ENCODE peak calls at places on chromosomes 12 and 14, in seven cellular contexts. One of them, this sample, is unnamed. For H3K36me3, the result is how much of the 10 kb centered on the place peaks cover.

GRCh38 chr12:127957001-127957660 is 309.8 kb upstream of the TMEM132C start:
- DNase-seq in ascending aorta: no peak
- DNase-seq in neural progenitor cell: no peak
- DNase-seq in brain microvascular endothelial cell: peak
- DNase-seq in mesenchymal stem cell: no peak
- DNase-seq in thoracic aorta: no peak
- DNase-seq in uterus: no peak
- DNase-seq in this sample: no peak

GRCh38 chr14:35193161-35193560 is 70.8 kb downstream of the PRORP start:
- DNase-seq in ascending aorta: no peak
- DNase-seq in neural progenitor cell: no peak
- DNase-seq in brain microvascular endothelial cell: no peak
- DNase-seq in mesenchymal stem cell: no peak
- DNase-seq in thoracic aorta: no peak
- DNase-seq in uterus: no peak
- DNase-seq in this sample: no peak

GRCh38 chr14:24072436-24072835 is 1.1 kb downstream of the CPNE6 start:
- DNase-seq in ascending aorta: no peak
- DNase-seq in neural progenitor cell: no peak
- DNase-seq in brain microvascular endothelial cell: no peak
- DNase-seq in mesenchymal stem cell: no peak
- DNase-seq in thoracic aorta: no peak
- DNase-seq in uterus: no peak
- DNase-seq in this sample: no peak

GRCh38 chr14:91732859-91733477 is 1.1 kb upstream of the CATSPERB start:
- DNase-seq in ascending aorta: no peak
- DNase-seq in neural progenitor cell: no peak
- DNase-seq in brain microvascular endothelial cell: no peak
- DNase-seq in mesenchymal stem cell: no peak
- DNase-seq in thoracic aorta: no peak
- DNase-seq in uterus: no peak
- DNase-seq in this sample: no peak

GRCh38 chr14:59217011-59217410 is 28.5 kb downstream of the DAAM1 start:
- DNase-seq in ascending aorta: no peak
- DNase-seq in neural progenitor cell: no peak
- DNase-seq in brain microvascular endothelial cell: no peak
- DNase-seq in mesenchymal stem cell: no peak
- DNase-seq in thoracic aorta: no peak
- DNase-seq in uterus: no peak
- DNase-seq in this sample: no peak

GRCh38 chr14:87990687-87991086 is 2.3 kb downstream of the GALC start:
- DNase-seq in ascending aorta: no peak
- DNase-seq in neural progenitor cell: no peak
- DNase-seq in brain microvascular endothelial cell: no peak
- DNase-seq in mesenchymal stem cell: peak
- DNase-seq in thoracic aorta: no peak
- DNase-seq in uterus: no peak
- DNase-seq in this sample: no peak

GRCh38 chr12:6333029-6333428 is 8.8 kb downstream of the TNFRSF1A start:
- DNase-seq in ascending aorta: no peak
- DNase-seq in neural progenitor cell: no peak
- DNase-seq in brain microvascular endothelial cell: no peak
- DNase-seq in mesenchymal stem cell: no peak
- DNase-seq in thoracic aorta: no peak
- DNase-seq in uterus: no peak
- DNase-seq in this sample: no peak

GRCh38 chr14:65940056-65940735 is 527.7 kb downstream of the FUT8 start:
- DNase-seq in ascending aorta: no peak
- DNase-seq in neural progenitor cell: peak
- DNase-seq in brain microvascular endothelial cell: no peak
- DNase-seq in mesenchymal stem cell: no peak
- DNase-seq in thoracic aorta: no peak
- DNase-seq in uterus: no peak
- DNase-seq in this sample: no peak

GRCh38 chr12:51424662-51425539 is at the start of gene SLC4A8:
- DNase-seq in ascending aorta: peak
- DNase-seq in neural progenitor cell: peak
- DNase-seq in brain microvascular endothelial cell: peak
- DNase-seq in mesenchymal stem cell: peak
- DNase-seq in thoracic aorta: peak
- DNase-seq in uterus: peak
- DNase-seq in this sample: peak

GRCh38 chr12:111033281-111034147 is 113.1 kb upstream of the MYL2 start:
- DNase-seq in ascending aorta: no peak
- DNase-seq in neural progenitor cell: peak
- DNase-seq in brain microvascular endothelial cell: no peak
- DNase-seq in mesenchymal stem cell: no peak
- DNase-seq in thoracic aorta: no peak
- DNase-seq in uterus: no peak
- DNase-seq in this sample: no peak

GRCh38 chr12:100737168-100737567 is 57.4 kb upstream of the ANO4 start:
- DNase-seq in ascending aorta: no peak
- DNase-seq in neural progenitor cell: peak
- DNase-seq in brain microvascular endothelial cell: no peak
- DNase-seq in mesenchymal stem cell: no peak
- DNase-seq in thoracic aorta: no peak
- DNase-seq in uterus: no peak
- DNase-seq in this sample: no peak

GRCh38 chr12:114405449-114406271 is at the start of gene TBX5:
- DNase-seq in ascending aorta: no peak
- DNase-seq in neural progenitor cell: peak
- DNase-seq in brain microvascular endothelial cell: no peak
- DNase-seq in mesenchymal stem cell: no peak
- DNase-seq in thoracic aorta: no peak
- DNase-seq in uterus: no peak
- DNase-seq in this sample: peak

GRCh38 chr12:74021937-74022336 is 515.7 kb upstream of the ATXN7L3B start:
- DNase-seq in ascending aorta: no peak
- DNase-seq in neural progenitor cell: peak
- DNase-seq in brain microvascular endothelial cell: peak
- DNase-seq in mesenchymal stem cell: peak
- DNase-seq in thoracic aorta: no peak
- DNase-seq in uterus: no peak
- DNase-seq in this sample: no peak

GRCh38 chr12:109447482-109447881 is 29.6 kb downstream of the KCTD10 start:
- DNase-seq in ascending aorta: no peak
- DNase-seq in neural progenitor cell: no peak
- DNase-seq in brain microvascular endothelial cell: no peak
- DNase-seq in mesenchymal stem cell: no peak
- DNase-seq in thoracic aorta: no peak
- DNase-seq in uterus: no peak
- DNase-seq in this sample: no peak

GRCh38 chr12:126572170-126572569 is 1506.9 kb downstream of the AACS start:
- DNase-seq in ascending aorta: no peak
- DNase-seq in neural progenitor cell: no peak
- DNase-seq in brain microvascular endothelial cell: no peak
- DNase-seq in mesenchymal stem cell: no peak
- DNase-seq in thoracic aorta: no peak
- DNase-seq in uterus: no peak
- DNase-seq in this sample: no peak

GRCh38 chr12:12400793-12401192 is 43.9 kb downstream of the BORCS5 start:
- DNase-seq in ascending aorta: no peak
- DNase-seq in neural progenitor cell: no peak
- DNase-seq in brain microvascular endothelial cell: no peak
- DNase-seq in mesenchymal stem cell: no peak
- DNase-seq in thoracic aorta: no peak
- DNase-seq in uterus: no peak
- DNase-seq in this sample: no peak

GRCh38 chr12:12397184-12397583 is 40.3 kb downstream of the BORCS5 start:
- DNase-seq in ascending aorta: no peak
- DNase-seq in neural progenitor cell: no peak
- DNase-seq in brain microvascular endothelial cell: no peak
- DNase-seq in mesenchymal stem cell: no peak
- DNase-seq in thoracic aorta: no peak
- DNase-seq in uterus: no peak
- DNase-seq in this sample: no peak

GRCh38 chr12:12398026-12398859 is 41.4 kb downstream of the BORCS5 start:
- DNase-seq in ascending aorta: peak
- DNase-seq in neural progenitor cell: no peak
- DNase-seq in brain microvascular endothelial cell: peak
- DNase-seq in mesenchymal stem cell: peak
- DNase-seq in thoracic aorta: peak
- DNase-seq in uterus: peak
- DNase-seq in this sample: peak

GRCh38 chr12:12399161-12399560 is 42.3 kb downstream of the BORCS5 start:
- DNase-seq in ascending aorta: no peak
- DNase-seq in neural progenitor cell: no peak
- DNase-seq in brain microvascular endothelial cell: no peak
- DNase-seq in mesenchymal stem cell: no peak
- DNase-seq in thoracic aorta: no peak
- DNase-seq in uterus: no peak
- DNase-seq in this sample: no peak

GRCh38 chr12:12399906-12400305 is 43.0 kb downstream of the BORCS5 start:
- DNase-seq in ascending aorta: no peak
- DNase-seq in neural progenitor cell: no peak
- DNase-seq in brain microvascular endothelial cell: no peak
- DNase-seq in mesenchymal stem cell: no peak
- DNase-seq in thoracic aorta: no peak
- DNase-seq in uterus: no peak
- DNase-seq in this sample: no peak
- H3K27ac ChIP-seq in ascending aorta: peak
- H3K27ac ChIP-seq in neural progenitor cell: no peak
- H3K27ac ChIP-seq in brain microvascular endothelial cell: no peak
- H3K27ac ChIP-seq in mesenchymal stem cell: no peak
- H3K27ac ChIP-seq in thoracic aorta: peak
- H3K27ac ChIP-seq in uterus: peak
- H3K27ac ChIP-seq in this sample: no peak

GRCh38 chr14:32259368-32260013 is 56.4 kb upstream of the RNU6-8 start:
- DNase-seq in ascending aorta: no peak
- DNase-seq in neural progenitor cell: peak
- DNase-seq in brain microvascular endothelial cell: peak
- DNase-seq in mesenchymal stem cell: peak
- DNase-seq in thoracic aorta: no peak
- DNase-seq in uterus: no peak
- DNase-seq in this sample: no peak
- H3K4me3 ChIP-seq in ascending aorta: no peak
- H3K4me3 ChIP-seq in neural progenitor cell: no peak
- H3K4me3 ChIP-seq in brain microvascular endothelial cell: no peak
- H3K4me3 ChIP-seq in mesenchymal stem cell: no peak
- H3K4me3 ChIP-seq in thoracic aorta: no peak
- H3K4me3 ChIP-seq in uterus: no peak
- H3K4me3 ChIP-seq in this sample: no peak

GRCh38 chr14:92949496-92950192 is 26.7 kb downstream of the CHGA start:
- DNase-seq in ascending aorta: no peak
- DNase-seq in neural progenitor cell: no peak
- DNase-seq in brain microvascular endothelial cell: no peak
- DNase-seq in mesenchymal stem cell: no peak
- DNase-seq in thoracic aorta: no peak
- DNase-seq in uterus: no peak
- DNase-seq in this sample: no peak

GRCh38 chr14:92951261-92951660 is 28.3 kb downstream of the CHGA start:
- DNase-seq in ascending aorta: no peak
- DNase-seq in neural progenitor cell: no peak
- DNase-seq in brain microvascular endothelial cell: no peak
- DNase-seq in mesenchymal stem cell: no peak
- DNase-seq in thoracic aorta: no peak
- DNase-seq in uterus: no peak
- DNase-seq in this sample: no peak

GRCh38 chr14:92948647-92949046 is 25.7 kb downstream of the CHGA start:
- DNase-seq in ascending aorta: no peak
- DNase-seq in neural progenitor cell: no peak
- DNase-seq in brain microvascular endothelial cell: no peak
- DNase-seq in mesenchymal stem cell: no peak
- DNase-seq in thoracic aorta: no peak
- DNase-seq in uterus: no peak
- DNase-seq in this sample: no peak

GRCh38 chr14:92950773-92951172 is 27.8 kb downstream of the CHGA start:
- DNase-seq in ascending aorta: no peak
- DNase-seq in neural progenitor cell: no peak
- DNase-seq in brain microvascular endothelial cell: no peak
- DNase-seq in mesenchymal stem cell: no peak
- DNase-seq in thoracic aorta: no peak
- DNase-seq in uterus: no peak
- DNase-seq in this sample: no peak

GRCh38 chr14:92950193-92950540 is 27.2 kb downstream of the CHGA start:
- DNase-seq in ascending aorta: no peak
- DNase-seq in neural progenitor cell: no peak
- DNase-seq in brain microvascular endothelial cell: no peak
- DNase-seq in mesenchymal stem cell: no peak
- DNase-seq in thoracic aorta: no peak
- DNase-seq in uterus: no peak
- DNase-seq in this sample: peak
- H3K36me3 ChIP-seq in ascending aorta: under half
- H3K36me3 ChIP-seq in neural progenitor cell: under half
- H3K36me3 ChIP-seq in brain microvascular endothelial cell: under half
- H3K36me3 ChIP-seq in mesenchymal stem cell: under half
- H3K36me3 ChIP-seq in thoracic aorta: under half
- H3K36me3 ChIP-seq in uterus: under half
- H3K36me3 ChIP-seq in this sample: under half

GRCh38 chr12:48296586-48297396 is 53.9 kb downstream of the ZNF641 start:
- DNase-seq in ascending aorta: peak
- DNase-seq in neural progenitor cell: peak
- DNase-seq in brain microvascular endothelial cell: peak
- DNase-seq in mesenchymal stem cell: peak
- DNase-seq in thoracic aorta: peak
- DNase-seq in uterus: peak
- DNase-seq in this sample: peak

GRCh38 chr12:48307269-48307668 is 43.5 kb downstream of the ZNF641 start:
- DNase-seq in ascending aorta: no peak
- DNase-seq in neural progenitor cell: no peak
- DNase-seq in brain microvascular endothelial cell: no peak
- DNase-seq in mesenchymal stem cell: no peak
- DNase-seq in thoracic aorta: no peak
- DNase-seq in uterus: no peak
- DNase-seq in this sample: no peak

GRCh38 chr12:48300774-48301173 is 49.9 kb downstream of the ZNF641 start:
- DNase-seq in ascending aorta: no peak
- DNase-seq in neural progenitor cell: no peak
- DNase-seq in brain microvascular endothelial cell: no peak
- DNase-seq in mesenchymal stem cell: no peak
- DNase-seq in thoracic aorta: no peak
- DNase-seq in uterus: no peak
- DNase-seq in this sample: no peak

GRCh38 chr12:48305190-48305589 is 45.5 kb downstream of the ZNF641 start:
- DNase-seq in ascending aorta: no peak
- DNase-seq in neural progenitor cell: no peak
- DNase-seq in brain microvascular endothelial cell: no peak
- DNase-seq in mesenchymal stem cell: no peak
- DNase-seq in thoracic aorta: no peak
- DNase-seq in uterus: no peak
- DNase-seq in this sample: no peak

DNA sequence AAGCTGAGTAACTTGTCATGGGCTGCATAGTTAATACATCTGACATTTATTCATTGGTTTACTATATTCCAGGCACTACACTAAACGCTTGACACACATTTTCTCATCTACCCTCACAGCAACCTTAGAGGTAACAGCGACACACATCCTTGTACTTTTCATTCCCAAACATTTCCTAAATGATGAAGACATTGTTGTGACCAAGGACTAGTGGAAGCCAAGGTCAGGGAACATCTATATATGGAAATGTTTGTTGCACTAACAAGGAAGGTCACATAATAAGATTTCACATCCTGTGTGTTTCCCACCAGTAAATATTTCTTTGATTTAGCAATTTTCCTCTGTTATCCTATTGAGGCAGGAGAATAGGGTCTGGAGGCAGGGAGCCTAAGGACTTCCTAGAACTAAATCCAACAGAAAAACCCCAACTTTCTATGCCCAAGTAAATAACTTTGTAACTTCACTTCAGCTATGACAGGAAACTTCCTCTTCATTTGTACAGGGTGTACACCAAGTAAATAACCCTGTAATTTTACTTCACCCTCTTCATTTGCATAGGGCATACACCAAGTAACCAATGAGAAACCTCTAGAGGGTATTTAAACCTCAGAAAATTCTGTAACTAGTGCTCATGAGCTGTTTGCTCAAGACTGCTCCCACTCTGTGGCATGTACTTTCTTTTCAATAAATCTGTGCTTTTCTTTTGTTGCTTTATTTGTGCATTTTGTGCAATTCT is 48.4 kb downstream of the ZNF641 start:
- DNase-seq in ascending aorta: no peak
- DNase-seq in neural progenitor cell: no peak
- DNase-seq in brain microvascular endothelial cell: no peak
- DNase-seq in mesenchymal stem cell: no peak
- DNase-seq in thoracic aorta: no peak
- DNase-seq in uterus: no peak
- DNase-seq in this sample: no peak
- H3K27ac ChIP-seq in ascending aorta: no peak
- H3K27ac ChIP-seq in neural progenitor cell: no peak
- H3K27ac ChIP-seq in brain microvascular endothelial cell: no peak
- H3K27ac ChIP-seq in mesenchymal stem cell: no peak
- H3K27ac ChIP-seq in thoracic aorta: no peak
- H3K27ac ChIP-seq in uterus: no peak
- H3K27ac ChIP-seq in this sample: no peak

This sample was measured in heart right ventricle.